ENCODE peak calls at places on chromosomes 13 and 19, in seven cellular contexts. One of them, this sample, is unnamed.

GRCh38 chr13:105878119-105878518 is 657.3 kb downstream of the EFNB2 start:
- DNase-seq in heart right ventricle: no peak
- DNase-seq in tibial artery: no peak
- DNase-seq in IMR-90: no peak
- DNase-seq in CD4-positive, alpha-beta T cell: no peak
- DNase-seq in GM23338: no peak
- DNase-seq in left ventricle myocardium inferior: no peak
- DNase-seq in this sample: no peak

GRCh38 chr19:33962161-33962560 is 165.5 kb downstream of the KCTD15 start:
- DNase-seq in heart right ventricle: no peak
- DNase-seq in tibial artery: no peak
- DNase-seq in IMR-90: no peak
- DNase-seq in CD4-positive, alpha-beta T cell: no peak
- DNase-seq in GM23338: no peak
- DNase-seq in left ventricle myocardium inferior: no peak
- DNase-seq in this sample: no peak

GRCh38 chr13:103272770-103273169 is 206.6 kb upstream of the SLC10A2 start:
- DNase-seq in heart right ventricle: no peak
- DNase-seq in tibial artery: no peak
- DNase-seq in IMR-90: peak
- DNase-seq in CD4-positive, alpha-beta T cell: no peak
- DNase-seq in GM23338: no peak
- DNase-seq in left ventricle myocardium inferior: no peak
- DNase-seq in this sample: no peak

GRCh38 chr13:111354789-111355188 is 34.3 kb downstream of the TEX29 start:
- DNase-seq in heart right ventricle: no peak
- DNase-seq in tibial artery: no peak
- DNase-seq in IMR-90: no peak
- DNase-seq in CD4-positive, alpha-beta T cell: no peak
- DNase-seq in GM23338: no peak
- DNase-seq in left ventricle myocardium inferior: no peak
- DNase-seq in this sample: no peak

GRCh38 chr13:35979378-35979911 is 151.7 kb downstream of the DCLK1 start:
- DNase-seq in heart right ventricle: peak
- DNase-seq in tibial artery: peak
- DNase-seq in IMR-90: peak
- DNase-seq in CD4-positive, alpha-beta T cell: no peak
- DNase-seq in GM23338: no peak
- DNase-seq in left ventricle myocardium inferior: peak
- DNase-seq in this sample: no peak

GRCh38 chr13:78958019-78958418 is 299.1 kb upstream of the OBI1 start:
- DNase-seq in heart right ventricle: no peak
- DNase-seq in tibial artery: no peak
- DNase-seq in IMR-90: no peak
- DNase-seq in CD4-positive, alpha-beta T cell: no peak
- DNase-seq in GM23338: no peak
- DNase-seq in left ventricle myocardium inferior: no peak
- DNase-seq in this sample: no peak

GRCh38 chr19:42850981-42851717 is 28.4 kb downstream of the PSG1 start:
- DNase-seq in heart right ventricle: peak
- DNase-seq in tibial artery: peak
- DNase-seq in IMR-90: peak
- DNase-seq in CD4-positive, alpha-beta T cell: no peak
- DNase-seq in GM23338: no peak
- DNase-seq in left ventricle myocardium inferior: peak
- DNase-seq in this sample: no peak

GRCh38 chr13:36357692-36358091 is 11.5 kb upstream of the SPART start:
- DNase-seq in heart right ventricle: no peak
- DNase-seq in tibial artery: peak
- DNase-seq in IMR-90: no peak
- DNase-seq in CD4-positive, alpha-beta T cell: no peak
- DNase-seq in GM23338: no peak
- DNase-seq in left ventricle myocardium inferior: peak
- DNase-seq in this sample: no peak

GRCh38 chr19:31270897-31271568 is 78.2 kb downstream of the TSHZ3 start:
- DNase-seq in heart right ventricle: no peak
- DNase-seq in tibial artery: peak
- DNase-seq in IMR-90: peak
- DNase-seq in CD4-positive, alpha-beta T cell: no peak
- DNase-seq in GM23338: no peak
- DNase-seq in left ventricle myocardium inferior: no peak
- DNase-seq in this sample: no peak

GRCh38 chr19:29478578-29479565 is 46.9 kb upstream of the VSTM2B start:
- DNase-seq in heart right ventricle: no peak
- DNase-seq in tibial artery: no peak
- DNase-seq in IMR-90: no peak
- DNase-seq in CD4-positive, alpha-beta T cell: no peak
- DNase-seq in GM23338: peak
- DNase-seq in left ventricle myocardium inferior: no peak
- DNase-seq in this sample: no peak

GRCh38 chr19:1648156-1648925 is 4.1 kb downstream of the TCF3 start:
- DNase-seq in heart right ventricle: no peak
- DNase-seq in tibial artery: no peak
- DNase-seq in IMR-90: no peak
- DNase-seq in CD4-positive, alpha-beta T cell: no peak
- DNase-seq in GM23338: no peak
- DNase-seq in left ventricle myocardium inferior: no peak
- DNase-seq in this sample: no peak

GRCh38 chr13:24274452-24274971 is 34.9 kb upstream of the C1QTNF9 start:
- DNase-seq in heart right ventricle: peak
- DNase-seq in tibial artery: no peak
- DNase-seq in IMR-90: peak
- DNase-seq in CD4-positive, alpha-beta T cell: no peak
- DNase-seq in GM23338: no peak
- DNase-seq in left ventricle myocardium inferior: peak
- DNase-seq in this sample: no peak

GRCh38 chr13:106518535-106518934 is 16.9 kb downstream of the EFNB2 start:
- DNase-seq in heart right ventricle: no peak
- DNase-seq in tibial artery: no peak
- DNase-seq in IMR-90: no peak
- DNase-seq in CD4-positive, alpha-beta T cell: no peak
- DNase-seq in GM23338: no peak
- DNase-seq in left ventricle myocardium inferior: no peak
- DNase-seq in this sample: no peak

GRCh38 chr13:18996627-18997051 is 185.0 kb downstream of the TUBA3C start:
- DNase-seq in heart right ventricle: no peak
- DNase-seq in tibial artery: no peak
- DNase-seq in IMR-90: no peak
- DNase-seq in CD4-positive, alpha-beta T cell: no peak
- DNase-seq in GM23338: no peak
- DNase-seq in left ventricle myocardium inferior: no peak
- DNase-seq in this sample: peak

GRCh38 chr13:49855930-49856329 is 63.4 kb upstream of the KPNA3 start:
- DNase-seq in heart right ventricle: no peak
- DNase-seq in tibial artery: no peak
- DNase-seq in IMR-90: no peak
- DNase-seq in CD4-positive, alpha-beta T cell: no peak
- DNase-seq in GM23338: no peak
- DNase-seq in left ventricle myocardium inferior: no peak
- DNase-seq in this sample: no peak

GRCh38 chr13:36445278-36445677 is 13.0 kb downstream of the CCNA1 start:
- DNase-seq in heart right ventricle: no peak
- DNase-seq in tibial artery: no peak
- DNase-seq in IMR-90: no peak
- DNase-seq in CD4-positive, alpha-beta T cell: no peak
- DNase-seq in GM23338: no peak
- DNase-seq in left ventricle myocardium inferior: no peak
- DNase-seq in this sample: no peak

GRCh38 chr13:91347996-91348905 is 764 bp downstream of the MIR17HG start:
- DNase-seq in heart right ventricle: peak
- DNase-seq in tibial artery: peak
- DNase-seq in IMR-90: no peak
- DNase-seq in CD4-positive, alpha-beta T cell: peak
- DNase-seq in GM23338: no peak
- DNase-seq in left ventricle myocardium inferior: peak
- DNase-seq in this sample: peak

GRCh38 chr13:91349992-91350911 is 2.8 kb downstream of the MIR17HG start:
- DNase-seq in heart right ventricle: no peak
- DNase-seq in tibial artery: no peak
- DNase-seq in IMR-90: no peak
- DNase-seq in CD4-positive, alpha-beta T cell: no peak
- DNase-seq in GM23338: no peak
- DNase-seq in left ventricle myocardium inferior: no peak
- DNase-seq in this sample: no peak

GRCh38 chr13:91347212-91347995 is at the start of gene MIR17HG:
- DNase-seq in heart right ventricle: peak
- DNase-seq in tibial artery: peak
- DNase-seq in IMR-90: peak
- DNase-seq in CD4-positive, alpha-beta T cell: peak
- DNase-seq in GM23338: peak
- DNase-seq in left ventricle myocardium inferior: peak
- DNase-seq in this sample: peak

GRCh38 chr13:91346848-91347211 is 657 bp upstream of the MIR17HG start:
- DNase-seq in heart right ventricle: no peak
- DNase-seq in tibial artery: no peak
- DNase-seq in IMR-90: no peak
- DNase-seq in CD4-positive, alpha-beta T cell: peak
- DNase-seq in GM23338: peak
- DNase-seq in left ventricle myocardium inferior: no peak
- DNase-seq in this sample: peak

DNA sequence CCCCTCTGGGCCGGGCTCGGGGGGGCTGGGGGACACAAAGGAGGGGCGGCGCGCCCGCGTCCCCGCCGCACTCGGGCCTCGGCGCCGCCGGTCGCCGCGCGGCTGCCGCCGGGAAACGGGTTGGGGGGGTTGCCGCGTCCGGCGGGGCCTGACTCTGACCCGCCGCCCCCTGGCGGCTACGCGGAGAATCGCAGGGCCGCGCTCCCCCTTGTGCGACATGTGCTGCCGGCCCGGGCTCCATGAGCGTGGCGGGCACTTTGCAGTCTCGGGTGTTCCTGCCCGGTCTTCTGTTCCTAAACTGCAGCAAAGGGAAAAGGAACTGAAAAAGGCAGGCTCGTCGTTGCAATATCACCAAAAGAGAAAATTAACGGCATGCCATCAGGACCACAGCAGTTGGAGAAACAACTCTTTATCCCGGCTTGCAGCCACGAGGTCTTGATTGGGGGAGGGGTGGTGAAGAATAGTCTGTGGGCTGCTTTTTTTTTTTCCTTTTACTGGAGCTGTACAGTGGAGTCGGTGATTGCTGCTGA is 1.5 kb downstream of the MIR17HG start:
- DNase-seq in heart right ventricle: peak
- DNase-seq in tibial artery: peak
- DNase-seq in IMR-90: peak
- DNase-seq in CD4-positive, alpha-beta T cell: peak
- DNase-seq in GM23338: peak
- DNase-seq in left ventricle myocardium inferior: peak
- DNase-seq in this sample: peak
- H3K27ac ChIP-seq in heart right ventricle: peak
- H3K27ac ChIP-seq in tibial artery: peak
- H3K27ac ChIP-seq in IMR-90: peak
- H3K27ac ChIP-seq in CD4-positive, alpha-beta T cell: no peak
- H3K27ac ChIP-seq in GM23338: peak
- H3K27ac ChIP-seq in left ventricle myocardium inferior: peak
- H3K27ac ChIP-seq in this sample: peak

DNA sequence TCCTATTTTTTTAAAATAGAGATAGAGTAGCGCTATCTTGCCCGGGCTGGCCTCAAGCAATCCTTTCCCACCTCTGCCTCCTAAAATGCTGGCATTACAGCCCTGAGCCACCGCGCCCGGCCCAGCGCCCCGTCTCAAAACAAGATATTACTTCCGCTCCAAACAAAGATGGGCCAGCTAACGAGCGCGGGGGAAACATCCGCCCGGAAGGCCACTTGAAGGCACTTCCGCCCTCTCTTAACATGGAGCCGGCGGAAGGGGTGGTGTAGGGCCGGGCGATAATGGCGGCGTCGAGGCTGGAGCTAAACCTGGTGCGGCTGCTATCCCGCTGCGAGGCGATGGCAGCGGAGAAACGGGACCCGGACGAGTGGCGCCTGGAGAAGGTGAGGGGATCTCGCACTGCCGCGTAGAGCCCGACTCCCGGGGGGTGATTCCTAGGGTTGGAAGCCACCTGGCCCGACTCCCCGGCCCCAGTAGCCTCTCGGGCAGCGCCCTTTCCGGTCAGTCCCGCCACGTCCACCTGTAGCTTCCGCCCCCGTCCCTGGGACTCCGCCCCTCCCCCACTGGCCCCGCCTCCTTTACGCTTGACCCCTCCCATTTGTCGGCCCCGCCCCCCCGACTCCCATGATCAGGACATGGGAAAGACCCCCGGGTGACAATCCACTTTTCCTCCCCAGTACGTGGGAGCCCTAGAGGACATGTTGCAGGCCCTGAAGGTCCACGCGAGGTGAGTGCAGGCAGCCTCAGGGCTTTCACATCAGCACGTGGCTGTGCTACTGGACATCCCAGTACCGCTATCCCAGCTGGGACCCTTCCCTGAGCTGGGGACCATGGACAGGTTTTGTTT is at the start of gene USE1:
- DNase-seq in heart right ventricle: peak
- DNase-seq in tibial artery: peak
- DNase-seq in IMR-90: peak
- DNase-seq in CD4-positive, alpha-beta T cell: peak
- DNase-seq in GM23338: peak
- DNase-seq in left ventricle myocardium inferior: peak
- DNase-seq in this sample: peak
- TF ChIP-seq CTCF in heart right ventricle: no peak
- TF ChIP-seq CTCF in tibial artery: no peak
- TF ChIP-seq CTCF in IMR-90: no peak
- TF ChIP-seq CTCF in CD4-positive, alpha-beta T cell: no peak
- TF ChIP-seq CTCF in GM23338: no peak
- TF ChIP-seq CTCF in left ventricle myocardium inferior: no peak
- TF ChIP-seq CTCF in this sample: no peak

DNA sequence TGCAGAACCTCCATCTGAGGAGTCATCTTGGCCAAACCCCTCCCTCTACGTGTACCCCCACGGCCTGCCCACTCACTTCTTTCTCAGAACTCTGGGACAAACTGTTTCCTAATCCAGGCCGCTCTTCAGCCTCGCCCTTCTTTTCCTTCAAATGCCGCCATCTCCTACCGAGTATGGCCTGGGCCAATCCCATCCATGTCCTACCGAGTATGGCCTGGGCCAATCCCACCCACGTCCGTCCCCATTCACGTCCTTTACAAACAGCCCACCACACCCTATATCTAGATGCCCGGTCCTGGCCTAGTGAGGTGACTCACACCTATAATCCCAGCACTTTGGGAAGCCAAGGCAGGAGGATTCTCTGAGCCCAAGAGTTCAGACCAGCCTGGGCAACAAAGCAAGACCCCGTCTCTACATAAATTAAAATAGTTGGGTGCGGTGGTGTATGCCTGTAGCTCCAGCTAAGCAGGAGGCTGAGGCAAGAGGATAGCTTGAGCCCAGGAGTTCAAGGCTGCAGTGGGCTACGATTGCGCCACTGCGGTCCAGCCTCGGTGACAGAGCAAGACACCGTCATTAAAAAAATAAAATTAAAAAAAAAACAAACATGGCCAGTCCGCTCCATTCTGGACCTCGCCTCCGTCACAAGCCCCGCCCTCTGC is 1.0 kb downstream of the TMEM160 start:
- DNase-seq in heart right ventricle: no peak
- DNase-seq in tibial artery: no peak
- DNase-seq in IMR-90: no peak
- DNase-seq in CD4-positive, alpha-beta T cell: no peak
- DNase-seq in GM23338: no peak
- DNase-seq in left ventricle myocardium inferior: no peak
- DNase-seq in this sample: no peak
- H3K27ac ChIP-seq in heart right ventricle: peak
- H3K27ac ChIP-seq in tibial artery: peak
- H3K27ac ChIP-seq in IMR-90: no peak
- H3K27ac ChIP-seq in CD4-positive, alpha-beta T cell: no peak
- H3K27ac ChIP-seq in GM23338: peak
- H3K27ac ChIP-seq in left ventricle myocardium inferior: peak
- H3K27ac ChIP-seq in this sample: no peak

GRCh38 chr19:56071151-56071550 is 49.9 kb downstream of the ZNF787 start:
- DNase-seq in heart right ventricle: no peak
- DNase-seq in tibial artery: no peak
- DNase-seq in IMR-90: no peak
- DNase-seq in CD4-positive, alpha-beta T cell: no peak
- DNase-seq in GM23338: peak
- DNase-seq in left ventricle myocardium inferior: no peak
- DNase-seq in this sample: peak
- TF ChIP-seq CTCF in heart right ventricle: no peak
- TF ChIP-seq CTCF in tibial artery: no peak
- TF ChIP-seq CTCF in IMR-90: no peak
- TF ChIP-seq CTCF in CD4-positive, alpha-beta T cell: no peak
- TF ChIP-seq CTCF in GM23338: peak
- TF ChIP-seq CTCF in left ventricle myocardium inferior: peak
- TF ChIP-seq CTCF in this sample: peak